ENCODE peak calls at places on chromosomes 6 and 20, in ten cellular contexts. C is HT1080; R is MCF 10A; H is choroid plexus epithelial cell; B is D721Med; G is activated CD4-positive, alpha-beta T cell treated with anti-CD3 and anti-CD28 coated beads, Interleukin-2, amount 10 ng/mL, durations not matched to agents 7 days and 5 days; T is ACHN; Q is AG20443; W is cardiac fibroblast; O is activated T-cell treated with anti-CD3 and anti-CD28 coated beads, Interleukin-2, amount 50 U/mL, for 72 hours. I is an unnamed sample.
A peak's percentile ranks its signal among the peaks of the same experiment; 100 is the strongest.

GRCh38 chr20:21901470-21902275 is 196.2 kb downstream of the PAX1 start:
- DNase-seq in C (peak; percentile 58), R (no peak), H (no peak), B (no peak), G (no peak), T (no peak), Q (no peak), W (no peak), O (no peak), I (no peak)

GRCh38 chr6:34132486-34133185 is 13.3 kb downstream of the GRM4 start:
- DNase-seq in C (no peak), R (peak; percentile 45), H (peak; percentile 45), B (no peak), G (peak; percentile 69), T (peak; percentile 42), Q (peak; percentile 57), W (peak; percentile 26), O (peak; percentile 30), I (no peak)

GRCh38 chr6:155174576-155175174 is 89.1 kb upstream of the CLDN20 start:
- DNase-seq in C (peak; percentile 84), R (peak; percentile 89), H (peak; percentile 93), B (peak; percentile 56), G (peak; percentile 84), T (peak; percentile 71), Q (peak; percentile 87), W (peak; percentile 90), O (peak; percentile 67), I (no peak)

GRCh38 chr6:20833881-20834515 is 299.7 kb downstream of the CDKAL1 start:
- DNase-seq in C (no peak), R (peak; percentile 54), H (no peak), B (no peak), G (no peak), T (no peak), Q (no peak), W (no peak), O (no peak), I (no peak)

GRCh38 chr20:33259371-33259770 is 23.6 kb downstream of the BPIFA1 start:
- DNase-seq in C (no peak), R (no peak), H (no peak), B (no peak), G (no peak), T (no peak), Q (no peak), W (no peak), O (no peak), I (no peak)

GRCh38 chr6:141561154-141561553 is 571.6 kb upstream of the GJE1 start:
- DNase-seq in C (no peak), R (no peak), H (no peak), B (no peak), G (no peak), T (no peak), Q (no peak), W (no peak), O (no peak), I (no peak)

GRCh38 chr6:34177181-34177591 is 31.3 kb upstream of the GRM4 start:
- DNase-seq in C (no peak), R (no peak), H (no peak), B (no peak), G (no peak), T (no peak), Q (no peak), W (no peak), O (no peak), I (peak; percentile 55)

GRCh38 chr6:20221448-20221847 is 9.2 kb upstream of the MBOAT1 start:
- DNase-seq in C (no peak), R (no peak), H (no peak), B (no peak), G (no peak), T (no peak), Q (no peak), W (no peak), O (no peak), I (no peak)

GRCh38 chr6:159606786-159607185 is 86.3 kb downstream of the SOD2 start:
- DNase-seq in C (no peak), R (no peak), H (peak; percentile 26), B (no peak), G (no peak), T (no peak), Q (no peak), W (no peak), O (no peak), I (no peak)

GRCh38 chr6:90303037-90303436 is 6.4 kb upstream of the BACH2 start:
- DNase-seq in C (no peak), R (no peak), H (no peak), B (no peak), G (no peak), T (no peak), Q (no peak), W (no peak), O (no peak), I (no peak)

GRCh38 chr20:61968932-61969331 is 96.7 kb downstream of the TAF4 start:
- DNase-seq in C (no peak), R (no peak), H (no peak), B (no peak), G (no peak), T (no peak), Q (no peak), W (no peak), O (no peak), I (peak; percentile 35)

GRCh38 chr6:4804095-4804494 is 27.9 kb downstream of the CDYL start:
- DNase-seq in C (peak; percentile 54), R (peak; percentile 84), H (peak; percentile 71), B (no peak), G (no peak), T (peak; percentile 16), Q (peak; percentile 51), W (peak; percentile 27), O (peak; percentile 44), I (no peak)

GRCh38 chr20:25058051-25058796 is at the start of gene ACSS1:
- DNase-seq in C (no peak), R (no peak), H (peak; percentile 48), B (no peak), G (peak; percentile 85), T (peak; percentile 50), Q (peak; percentile 58), W (peak; percentile 53), O (peak; percentile 79), I (peak; percentile 96)

GRCh38 chr6:7073082-7073783 is 34.5 kb upstream of the RREB1 start:
- DNase-seq in C (no peak), R (peak; percentile 26), H (no peak), B (no peak), G (no peak), T (no peak), Q (no peak), W (no peak), O (no peak), I (no peak)

GRCh38 chr6:158571826-158572652 is 12.1 kb downstream of the TMEM181 start:
- DNase-seq in C (no peak), R (no peak), H (no peak), B (no peak), G (no peak), T (peak; percentile 28), Q (no peak), W (no peak), O (no peak), I (no peak)

GRCh38 chr6:163263196-163263595 is 151.3 kb upstream of the QKI start:
- DNase-seq in C (no peak), R (no peak), H (peak; percentile 76), B (no peak), G (no peak), T (no peak), Q (no peak), W (peak; percentile 54), O (no peak), I (no peak)

GRCh38 chr20:3652646-3653596 is 10.3 kb downstream of the GFRA4 start:
- DNase-seq in C (no peak), R (no peak), H (no peak), B (no peak), G (no peak), T (no peak), Q (no peak), W (no peak), O (no peak), I (no peak)

GRCh38 chr6:9539231-9539755 is 875.6 kb downstream of the TFAP2A start:
- DNase-seq in C (no peak), R (no peak), H (peak; percentile 28), B (no peak), G (no peak), T (peak; percentile 88), Q (no peak), W (no peak), O (no peak), I (no peak)

GRCh38 chr20:37239026-37239451 is 22.6 kb downstream of the GHRH start:
- DNase-seq in C (no peak), R (no peak), H (peak; percentile 13), B (no peak), G (no peak), T (no peak), Q (no peak), W (peak; percentile 7), O (no peak), I (no peak)

GRCh38 chr6:138419766-138420165 is 15.7 kb downstream of the HEBP2 start:
- DNase-seq in C (no peak), R (no peak), H (no peak), B (no peak), G (no peak), T (no peak), Q (no peak), W (no peak), O (no peak), I (no peak)

GRCh38 chr20:63145156-63145555 is 70.8 kb downstream of the YTHDF1 start:
- DNase-seq in C (no peak), R (no peak), H (no peak), B (no peak), G (no peak), T (no peak), Q (no peak), W (no peak), O (no peak), I (peak; percentile 42)

GRCh38 chr6:106381871-106382270 is 21.4 kb downstream of the CRYBG1 start:
- DNase-seq in C (peak; percentile 71), R (peak; percentile 84), H (no peak), B (no peak), G (peak; percentile 9), T (no peak), Q (peak; percentile 50), W (no peak), O (no peak), I (no peak)

GRCh38 chr20:43726811-43727338 is at the start of gene GTSF1L:
- DNase-seq in C (peak; percentile 84), R (peak; percentile 15), H (no peak), B (no peak), G (no peak), T (no peak), Q (no peak), W (peak; percentile 55), O (no peak), I (no peak)

GRCh38 chr20:54585222-54585621 is 109.8 kb downstream of the DOK5 start:
- DNase-seq in C (no peak), R (peak; percentile 3), H (no peak), B (no peak), G (no peak), T (no peak), Q (no peak), W (no peak), O (no peak), I (no peak)

GRCh38 chr20:62122659-62123449 is 579 bp downstream of the LSM14B start:
- DNase-seq in C (no peak), R (peak; percentile 34), H (peak; percentile 45), B (no peak), G (peak; percentile 38), T (peak; percentile 28), Q (peak; percentile 52), W (peak; percentile 31), O (peak; percentile 53), I (peak; percentile 92)

GRCh38 chr20:45444050-45444449 is 25.5 kb upstream of the WFDC2 start:
- DNase-seq in C (no peak), R (no peak), H (no peak), B (no peak), G (peak; percentile 75), T (no peak), Q (no peak), W (no peak), O (peak; percentile 15), I (no peak)

GRCh38 chr6:2858678-2859324 is 17.1 kb upstream of the SERPINB1 start:
- DNase-seq in C (no peak), R (no peak), H (peak; percentile 48), B (no peak), G (peak; percentile 76), T (no peak), Q (no peak), W (no peak), O (peak; percentile 67), I (no peak)

GRCh38 chr20:60036346-60037119 is 78.3 kb downstream of the CDH26 start:
- DNase-seq in C (no peak), R (no peak), H (no peak), B (no peak), G (no peak), T (peak; percentile 49), Q (peak; percentile 5), W (no peak), O (no peak), I (no peak)